ENCODE peak calls at places on chromosomes 13 and 19, in five cellular contexts. J is A549, Y is GM12878, M is K562, P is HepG2. T is an unnamed sample.

GRCh38 chr19:36986601-36987000 is 70.5 kb downstream of the ZNF568 start:
- DNase-seq in J (no peak), Y (no peak), M (no peak), P (no peak), T (no peak)

GRCh38 chr13:44244288-44244687 is 129.3 kb upstream of the SERP2 start:
- DNase-seq in J (no peak), Y (no peak), M (peak; percentile 25), P (no peak), T (no peak)

GRCh38 chr13:73064991-73065390 is 6.2 kb downstream of the KLF5 start:
- DNase-seq in J (no peak), Y (no peak), M (no peak), P (no peak), T (no peak)

GRCh38 chr19:2503521-2504109 is 27.7 kb downstream of the GADD45B start:
- DNase-seq in J (peak; percentile 47), Y (no peak), M (peak; percentile 43), P (no peak), T (no peak)

GRCh38 chr13:99978781-99979452 is 2.7 kb upstream of the ZIC2 start:
- DNase-seq in J (no peak), Y (no peak), M (no peak), P (no peak), T (peak; percentile 91)

GRCh38 chr13:100534911-100535310 is 53.7 kb downstream of the GGACT start:
- DNase-seq in J (no peak), Y (no peak), M (no peak), P (no peak), T (no peak)

GRCh38 chr19:46393456-46394397 is 19.6 kb downstream of the CCDC8 start:
- DNase-seq in J (no peak), Y (no peak), M (peak; percentile 48), P (no peak), T (no peak)

GRCh38 chr19:18502633-18503294 is 19.1 kb downstream of the ELL start:
- DNase-seq in J (no peak), Y (no peak), M (no peak), P (no peak), T (no peak)

GRCh38 chr19:34482380-34483250 is 1.1 kb downstream of the WTIP start:
- DNase-seq in J (peak; percentile 64), Y (no peak), M (no peak), P (no peak), T (peak; percentile 65)

GRCh38 chr13:25170554-25171107 is 1.5 kb downstream of the AMER2 start:
- DNase-seq in J (no peak), Y (no peak), M (no peak), P (no peak), T (peak; percentile 56)

GRCh38 chr19:46297700-46298476 is 1.0 kb downstream of the HIF3A start:
- DNase-seq in J (no peak), Y (no peak), M (peak; percentile 55), P (no peak), T (no peak)

GRCh38 chr19:5237939-5238480 is 102.6 kb downstream of the PTPRS start:
- DNase-seq in J (no peak), Y (no peak), M (no peak), P (no peak), T (no peak)

GRCh38 chr13:65901723-65902122 is 1328.4 kb downstream of the PCDH9 start:
- DNase-seq in J (no peak), Y (no peak), M (no peak), P (no peak), T (no peak)

GRCh38 chr13:99496322-99497142 is 4.7 kb upstream of the TM9SF2 start:
- DNase-seq in J (peak; percentile 84), Y (peak; percentile 75), M (peak; percentile 13), P (peak; percentile 98), T (peak; percentile 67)

DNA sequence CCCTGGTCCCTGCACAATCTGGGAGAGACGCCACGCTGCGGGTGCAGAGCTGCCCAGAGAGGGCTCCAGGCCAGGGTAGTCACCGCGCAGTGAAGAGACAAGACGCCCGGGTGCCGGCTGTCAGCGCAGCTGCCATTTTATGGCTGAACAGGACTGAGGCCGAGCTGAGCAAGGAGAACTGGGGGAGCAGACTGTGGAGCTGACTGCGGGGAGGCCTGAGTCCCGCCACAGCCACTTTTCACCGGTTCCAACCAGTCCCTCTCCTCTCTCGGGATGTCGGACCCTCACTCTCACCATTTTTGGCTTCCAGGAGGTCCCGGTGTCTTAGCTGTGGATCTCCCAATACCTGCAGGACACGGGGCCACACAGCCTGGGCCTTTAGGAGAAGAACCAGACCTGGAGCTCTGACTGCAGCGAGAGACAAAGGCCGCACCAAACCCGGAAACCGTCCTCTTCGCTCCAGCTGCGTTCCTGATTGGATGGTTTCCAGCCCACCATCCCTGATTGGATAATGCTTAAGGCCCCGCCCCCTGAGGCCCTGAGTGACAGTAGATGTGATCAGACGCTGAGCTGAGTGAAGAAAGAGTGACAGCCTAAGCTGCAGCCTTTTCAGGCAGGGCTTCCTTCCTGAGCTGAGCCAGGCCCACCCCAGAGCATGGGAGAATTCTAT is at the start of gene ZNF626:
- DNase-seq in J (no peak), Y (no peak), M (peak; percentile 87), P (peak; percentile 93), T (peak; percentile 100)
- TF ChIP-seq JUNB in J (no peak), Y (no peak), M (no peak), P (no peak), T (no peak)

GRCh38 chr13:112820318-112820717 is 130.5 kb downstream of the ATP11A start:
- DNase-seq in J (no peak), Y (no peak), M (no peak), P (no peak), T (no peak)

GRCh38 chr13:112819111-112819510 is 129.3 kb downstream of the ATP11A start:
- DNase-seq in J (no peak), Y (no peak), M (no peak), P (no peak), T (no peak)

GRCh38 chr13:112818698-112819045 is 128.8 kb downstream of the ATP11A start:
- DNase-seq in J (no peak), Y (no peak), M (no peak), P (no peak), T (no peak)

GRCh38 chr13:112818040-112818697 is 128.3 kb downstream of the ATP11A start:
- DNase-seq in J (no peak), Y (no peak), M (no peak), P (no peak), T (no peak)

DNA sequence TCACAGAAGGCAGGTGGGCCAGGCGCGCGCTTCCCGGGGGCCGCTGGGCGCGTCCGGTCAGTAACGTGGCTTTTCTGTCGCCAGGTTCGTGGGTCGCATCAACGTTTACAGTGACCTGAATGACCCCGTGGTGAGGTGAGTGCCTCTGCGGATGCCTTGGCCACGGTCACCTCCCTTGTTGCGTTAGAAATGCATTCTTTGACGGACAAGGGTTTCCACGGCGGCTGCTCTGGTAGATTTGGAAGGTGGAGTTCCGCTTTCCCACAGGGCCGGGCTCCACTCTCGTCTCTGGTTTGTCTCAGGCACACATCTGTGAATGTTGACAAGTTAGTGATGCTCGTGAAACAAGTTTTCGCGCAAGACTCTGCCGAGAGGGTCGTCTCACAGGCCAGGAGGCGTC is 130.0 kb downstream of the ATP11A start:
- DNase-seq in J (no peak), Y (no peak), M (no peak), P (no peak), T (no peak)
- TF ChIP-seq JUNB in J (no peak), Y (no peak), M (no peak), P (no peak), T (no peak)

GRCh38 chr19:39679056-39679790 is 23.5 kb downstream of the LGALS16 start:
- DNase-seq in J (no peak), Y (peak; percentile 86), M (no peak), P (no peak), T (no peak)
- TF ChIP-seq JUNB in J (no peak), Y (no peak), M (no peak), P (no peak), T (no peak)

DNA sequence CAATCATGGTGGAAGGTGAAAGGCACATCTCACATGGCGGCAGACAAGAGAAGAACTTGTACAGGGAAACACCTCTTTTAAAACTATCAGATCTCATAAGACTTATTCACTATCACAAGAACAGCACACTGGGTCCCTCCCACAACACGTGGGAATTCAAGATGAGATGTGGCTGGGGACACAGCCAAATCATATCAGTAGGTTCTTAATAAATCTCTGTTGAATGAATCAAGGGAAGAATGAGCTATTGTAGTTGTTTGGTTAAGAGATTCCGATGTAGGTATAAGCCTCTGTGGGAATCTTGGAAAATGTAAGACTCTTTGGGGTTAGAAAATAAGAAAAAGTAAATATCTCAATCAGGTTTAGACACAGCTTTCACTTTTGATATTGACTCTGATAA is 400.2 kb downstream of the KCNRG start:
- DNase-seq in J (no peak), Y (no peak), M (no peak), P (no peak), T (no peak)
- TF ChIP-seq JUNB in J (no peak), Y (no peak), M (no peak), P (no peak), T (no peak)

GRCh38 chr19:8387688-8388611 is 2.2 kb upstream of the RAB11B start:
- DNase-seq in J (peak; percentile 87), Y (no peak), M (no peak), P (peak; percentile 97), T (no peak)
- TF ChIP-seq JUNB in J (no peak), Y (no peak), M (no peak), P (no peak), T (no peak)

GRCh38 chr13:48570225-48570828 is 37.4 kb upstream of the RCBTB2 start:
- DNase-seq in J (no peak), Y (no peak), M (no peak), P (no peak), T (no peak)
- TF ChIP-seq JUNB in J (no peak), Y (no peak), M (no peak), P (no peak), T (no peak)

DNA sequence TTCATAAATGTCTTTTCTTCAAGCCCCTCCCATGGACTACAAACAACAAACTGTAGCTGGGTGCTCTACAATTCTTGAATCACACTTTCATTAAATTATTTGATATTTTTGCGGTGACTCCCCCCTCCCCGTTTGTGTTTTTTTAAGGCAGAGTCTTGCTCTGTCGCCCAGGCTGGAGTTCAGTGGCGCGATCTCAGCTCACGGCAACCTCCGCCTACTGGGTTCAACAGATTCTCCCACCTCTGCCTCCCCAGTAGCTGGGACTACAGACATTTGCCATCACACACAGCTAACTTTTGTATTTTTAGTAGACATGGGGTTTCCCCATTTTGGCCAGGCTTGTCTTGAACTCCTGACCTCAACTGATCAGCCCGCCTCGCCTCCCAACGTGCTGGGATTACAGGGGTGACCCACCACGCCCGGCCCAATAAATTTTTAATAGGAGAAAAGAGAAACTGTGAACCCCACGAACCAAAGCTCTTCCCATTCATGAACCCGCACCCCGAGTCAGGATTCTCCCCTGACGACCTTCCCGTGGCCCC is 705 bp downstream of the ZNF506 start:
- DNase-seq in J (no peak), Y (no peak), M (no peak), P (no peak), T (no peak)
- TF ChIP-seq JUNB in J (no peak), Y (no peak), M (no peak), P (no peak), T (no peak)

DNA sequence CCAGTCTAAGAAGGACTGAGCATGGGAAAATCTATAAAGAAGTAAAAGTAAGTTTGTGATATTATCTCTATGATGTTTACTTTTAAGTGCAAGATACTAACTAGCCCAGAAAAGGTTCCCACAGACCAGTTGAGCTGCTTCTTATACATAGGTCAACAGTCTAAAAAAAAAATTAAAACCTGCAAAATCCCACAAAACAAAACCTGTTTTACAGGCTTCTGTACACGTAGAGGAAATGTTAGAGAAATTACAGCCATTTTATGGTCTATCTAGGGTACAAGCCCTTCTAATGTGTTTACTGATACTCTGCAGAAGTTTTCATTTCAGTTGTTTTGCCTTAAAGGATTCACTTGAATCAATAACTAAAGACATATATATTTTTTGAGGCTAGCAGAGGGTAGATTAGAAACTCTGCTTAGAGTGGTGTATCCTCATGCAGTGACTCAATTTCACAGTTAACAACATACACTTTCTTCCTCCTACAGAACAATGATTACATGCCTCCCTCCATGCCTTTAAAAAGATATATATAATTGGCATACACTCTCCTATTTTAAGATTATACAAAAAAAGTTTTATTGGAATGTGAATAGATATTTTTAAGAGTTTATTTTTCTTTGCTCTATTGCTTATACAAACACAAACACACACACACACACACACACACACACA is 43.9 kb downstream of the CAB39L start:
- DNase-seq in J (no peak), Y (no peak), M (no peak), P (no peak), T (no peak)
- TF ChIP-seq JUNB in J (no peak), Y (no peak), M (no peak), P (no peak), T (no peak)

T was measured in GM23338.